ENCODE peak calls at places on chromosomes 13 and 19, in six cellular contexts. One of them, this sample, is unnamed.

GRCh38 chr13:28204043-28204442 is 65.7 kb downstream of the PAN3 start:
- DNase-seq in cardiac fibroblast: no peak
- DNase-seq in ascending aorta: no peak
- DNase-seq in tibial nerve: no peak
- DNase-seq in upper lobe of left lung: no peak
- DNase-seq in left ventricle myocardium inferior: no peak
- DNase-seq in this sample: no peak

GRCh38 chr19:54312436-54313362 is at the start of gene LILRA5:
- DNase-seq in cardiac fibroblast: no peak
- DNase-seq in ascending aorta: no peak
- DNase-seq in tibial nerve: peak
- DNase-seq in upper lobe of left lung: no peak
- DNase-seq in left ventricle myocardium inferior: peak
- DNase-seq in this sample: no peak

GRCh38 chr19:33557720-33558119 is 36.1 kb upstream of the PEPD start:
- DNase-seq in cardiac fibroblast: no peak
- DNase-seq in ascending aorta: no peak
- DNase-seq in tibial nerve: no peak
- DNase-seq in upper lobe of left lung: no peak
- DNase-seq in left ventricle myocardium inferior: no peak
- DNase-seq in this sample: no peak

GRCh38 chr19:38664503-38665211 is 17.2 kb downstream of the ACTN4 start:
- DNase-seq in cardiac fibroblast: no peak
- DNase-seq in ascending aorta: no peak
- DNase-seq in tibial nerve: no peak
- DNase-seq in upper lobe of left lung: no peak
- DNase-seq in left ventricle myocardium inferior: no peak
- DNase-seq in this sample: no peak

GRCh38 chr13:75318138-75318833 is 163.7 kb downstream of the TBC1D4 start:
- DNase-seq in cardiac fibroblast: no peak
- DNase-seq in ascending aorta: no peak
- DNase-seq in tibial nerve: no peak
- DNase-seq in upper lobe of left lung: no peak
- DNase-seq in left ventricle myocardium inferior: no peak
- DNase-seq in this sample: no peak

GRCh38 chr13:35724480-35724879 is 248.0 kb upstream of the MAB21L1 start:
- DNase-seq in cardiac fibroblast: peak
- DNase-seq in ascending aorta: no peak
- DNase-seq in tibial nerve: no peak
- DNase-seq in upper lobe of left lung: no peak
- DNase-seq in left ventricle myocardium inferior: no peak
- DNase-seq in this sample: no peak

GRCh38 chr13:24723206-24723605 is 40.8 kb upstream of the RNF17 start:
- DNase-seq in cardiac fibroblast: no peak
- DNase-seq in ascending aorta: peak
- DNase-seq in tibial nerve: no peak
- DNase-seq in upper lobe of left lung: peak
- DNase-seq in left ventricle myocardium inferior: no peak
- DNase-seq in this sample: no peak

GRCh38 chr19:46328079-46328478 is 18.8 kb upstream of the PPP5C start:
- DNase-seq in cardiac fibroblast: no peak
- DNase-seq in ascending aorta: no peak
- DNase-seq in tibial nerve: no peak
- DNase-seq in upper lobe of left lung: no peak
- DNase-seq in left ventricle myocardium inferior: no peak
- DNase-seq in this sample: no peak

GRCh38 chr19:8259142-8259921 is 48.8 kb downstream of the CD320 start:
- DNase-seq in cardiac fibroblast: no peak
- DNase-seq in ascending aorta: no peak
- DNase-seq in tibial nerve: no peak
- DNase-seq in upper lobe of left lung: no peak
- DNase-seq in left ventricle myocardium inferior: no peak
- DNase-seq in this sample: no peak

GRCh38 chr13:75217949-75218348 is 264.0 kb downstream of the TBC1D4 start:
- DNase-seq in cardiac fibroblast: peak
- DNase-seq in ascending aorta: no peak
- DNase-seq in tibial nerve: no peak
- DNase-seq in upper lobe of left lung: no peak
- DNase-seq in left ventricle myocardium inferior: no peak
- DNase-seq in this sample: no peak

GRCh38 chr19:2611483-2612464 is 90.7 kb downstream of the GNG7 start:
- DNase-seq in cardiac fibroblast: no peak
- DNase-seq in ascending aorta: no peak
- DNase-seq in tibial nerve: no peak
- DNase-seq in upper lobe of left lung: no peak
- DNase-seq in left ventricle myocardium inferior: peak
- DNase-seq in this sample: no peak
- TF ChIP-seq CTCF in cardiac fibroblast: no peak
- TF ChIP-seq CTCF in ascending aorta: no peak
- TF ChIP-seq CTCF in tibial nerve: no peak
- TF ChIP-seq CTCF in upper lobe of left lung: no peak
- TF ChIP-seq CTCF in left ventricle myocardium inferior: no peak
- TF ChIP-seq CTCF in this sample: no peak

GRCh38 chr19:2663920-2664571 is 38.4 kb downstream of the GNG7 start:
- DNase-seq in cardiac fibroblast: peak
- DNase-seq in ascending aorta: no peak
- DNase-seq in tibial nerve: no peak
- DNase-seq in upper lobe of left lung: no peak
- DNase-seq in left ventricle myocardium inferior: peak
- DNase-seq in this sample: no peak
- TF ChIP-seq CTCF in cardiac fibroblast: no peak
- TF ChIP-seq CTCF in ascending aorta: no peak
- TF ChIP-seq CTCF in tibial nerve: no peak
- TF ChIP-seq CTCF in upper lobe of left lung: no peak
- TF ChIP-seq CTCF in left ventricle myocardium inferior: peak
- TF ChIP-seq CTCF in this sample: no peak

GRCh38 chr19:55538132-55538531 is 1.2 kb upstream of the SBK2 start:
- DNase-seq in cardiac fibroblast: no peak
- DNase-seq in ascending aorta: no peak
- DNase-seq in tibial nerve: no peak
- DNase-seq in upper lobe of left lung: no peak
- DNase-seq in left ventricle myocardium inferior: no peak
- DNase-seq in this sample: no peak

GRCh38 chr19:55535579-55536350 is 1.2 kb downstream of the SBK2 start:
- DNase-seq in cardiac fibroblast: no peak
- DNase-seq in ascending aorta: no peak
- DNase-seq in tibial nerve: no peak
- DNase-seq in upper lobe of left lung: peak
- DNase-seq in left ventricle myocardium inferior: no peak
- DNase-seq in this sample: no peak

GRCh38 chr19:55537741-55538111 is 793 bp upstream of the SBK2 start:
- DNase-seq in cardiac fibroblast: no peak
- DNase-seq in ascending aorta: no peak
- DNase-seq in tibial nerve: no peak
- DNase-seq in upper lobe of left lung: no peak
- DNase-seq in left ventricle myocardium inferior: no peak
- DNase-seq in this sample: no peak

GRCh38 chr19:55536366-55536765 is 567 bp downstream of the SBK2 start:
- DNase-seq in cardiac fibroblast: no peak
- DNase-seq in ascending aorta: no peak
- DNase-seq in tibial nerve: no peak
- DNase-seq in upper lobe of left lung: no peak
- DNase-seq in left ventricle myocardium inferior: no peak
- DNase-seq in this sample: no peak

GRCh38 chr19:55536951-55537740 is at the start of gene SBK2:
- DNase-seq in cardiac fibroblast: no peak
- DNase-seq in ascending aorta: no peak
- DNase-seq in tibial nerve: no peak
- DNase-seq in upper lobe of left lung: peak
- DNase-seq in left ventricle myocardium inferior: no peak
- DNase-seq in this sample: no peak
- TF ChIP-seq CTCF in cardiac fibroblast: peak
- TF ChIP-seq CTCF in ascending aorta: no peak
- TF ChIP-seq CTCF in tibial nerve: no peak
- TF ChIP-seq CTCF in upper lobe of left lung: no peak
- TF ChIP-seq CTCF in left ventricle myocardium inferior: peak
- TF ChIP-seq CTCF in this sample: no peak

GRCh38 chr19:41354343-41354974 is 737 bp upstream of the TGFB1 start:
- DNase-seq in cardiac fibroblast: no peak
- DNase-seq in ascending aorta: no peak
- DNase-seq in tibial nerve: no peak
- DNase-seq in upper lobe of left lung: peak
- DNase-seq in left ventricle myocardium inferior: peak
- DNase-seq in this sample: no peak
- TF ChIP-seq CTCF in cardiac fibroblast: no peak
- TF ChIP-seq CTCF in ascending aorta: no peak
- TF ChIP-seq CTCF in tibial nerve: peak
- TF ChIP-seq CTCF in upper lobe of left lung: no peak
- TF ChIP-seq CTCF in left ventricle myocardium inferior: no peak
- TF ChIP-seq CTCF in this sample: no peak

GRCh38 chr19:35559781-35560180 is 3.7 kb downstream of the ATP4A start:
- DNase-seq in cardiac fibroblast: no peak
- DNase-seq in ascending aorta: no peak
- DNase-seq in tibial nerve: no peak
- DNase-seq in upper lobe of left lung: no peak
- DNase-seq in left ventricle myocardium inferior: no peak
- DNase-seq in this sample: no peak
- TF ChIP-seq CTCF in cardiac fibroblast: no peak
- TF ChIP-seq CTCF in ascending aorta: no peak
- TF ChIP-seq CTCF in tibial nerve: no peak
- TF ChIP-seq CTCF in upper lobe of left lung: no peak
- TF ChIP-seq CTCF in left ventricle myocardium inferior: no peak
- TF ChIP-seq CTCF in this sample: no peak

DNA sequence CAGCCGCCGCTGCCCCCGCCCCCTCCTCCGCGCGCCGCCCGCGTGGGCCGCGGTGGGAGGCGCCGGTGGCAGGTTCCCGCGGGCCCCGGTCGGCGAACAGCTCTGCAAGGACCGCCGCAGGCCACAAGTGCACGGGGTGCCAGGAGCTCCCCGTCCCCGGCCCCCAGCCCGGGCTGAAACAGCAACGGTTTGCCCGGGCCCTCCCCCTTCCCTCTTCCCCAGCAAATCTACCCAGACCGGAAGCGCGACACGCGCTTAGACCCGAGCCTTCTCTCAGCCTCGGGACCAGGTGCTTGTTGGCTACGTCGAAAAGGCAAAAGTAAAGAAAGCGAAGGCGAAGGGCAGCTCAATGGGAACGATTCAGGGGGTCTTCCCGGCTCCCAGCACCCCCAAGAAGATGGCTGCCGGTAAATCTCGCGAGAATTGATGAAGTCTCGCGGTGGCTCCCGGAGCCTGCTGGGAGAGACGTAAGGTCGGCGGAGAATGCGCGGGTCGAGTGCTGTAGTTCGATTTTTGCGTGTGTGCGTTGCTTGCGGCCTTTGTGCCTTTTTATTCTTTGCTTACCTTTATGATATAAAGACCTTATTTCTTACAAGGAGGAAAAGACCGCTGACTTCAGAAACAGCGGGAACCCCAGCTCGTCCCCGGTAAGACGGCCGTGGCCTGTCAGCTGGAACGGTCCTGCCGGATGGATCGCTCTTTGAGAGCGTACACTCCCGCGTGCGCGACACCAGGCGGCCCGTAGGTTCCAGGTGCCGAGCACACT is at the start of gene RBM26:
- DNase-seq in cardiac fibroblast: peak
- DNase-seq in ascending aorta: peak
- DNase-seq in tibial nerve: peak
- DNase-seq in upper lobe of left lung: peak
- DNase-seq in left ventricle myocardium inferior: peak
- DNase-seq in this sample: peak
- TF ChIP-seq CTCF in cardiac fibroblast: no peak
- TF ChIP-seq CTCF in ascending aorta: no peak
- TF ChIP-seq CTCF in tibial nerve: no peak
- TF ChIP-seq CTCF in upper lobe of left lung: peak
- TF ChIP-seq CTCF in left ventricle myocardium inferior: peak
- TF ChIP-seq CTCF in this sample: no peak

DNA sequence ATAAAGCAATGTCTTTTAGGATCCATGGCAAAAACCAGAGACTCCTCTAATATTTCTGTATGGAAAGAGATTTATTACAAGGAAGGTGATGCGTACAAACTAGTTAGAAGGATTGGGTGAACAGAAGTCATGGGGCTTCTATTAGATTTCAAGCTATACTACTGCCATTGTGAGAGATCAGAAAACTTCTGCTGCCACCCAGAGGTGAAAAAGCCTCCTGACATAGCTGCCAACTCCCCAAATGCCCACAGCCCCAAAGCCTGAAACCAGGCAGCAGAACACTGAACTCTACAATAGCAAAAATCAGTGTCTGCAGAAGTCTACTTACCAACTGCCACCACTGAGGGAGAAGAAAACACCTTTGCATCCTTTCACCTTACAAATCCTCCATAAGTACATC is 379.0 kb upstream of the MIR17HG start:
- DNase-seq in cardiac fibroblast: peak
- DNase-seq in ascending aorta: no peak
- DNase-seq in tibial nerve: no peak
- DNase-seq in upper lobe of left lung: no peak
- DNase-seq in left ventricle myocardium inferior: no peak
- DNase-seq in this sample: no peak
- TF ChIP-seq CTCF in cardiac fibroblast: no peak
- TF ChIP-seq CTCF in ascending aorta: no peak
- TF ChIP-seq CTCF in tibial nerve: no peak
- TF ChIP-seq CTCF in upper lobe of left lung: no peak
- TF ChIP-seq CTCF in left ventricle myocardium inferior: peak
- TF ChIP-seq CTCF in this sample: no peak

DNA sequence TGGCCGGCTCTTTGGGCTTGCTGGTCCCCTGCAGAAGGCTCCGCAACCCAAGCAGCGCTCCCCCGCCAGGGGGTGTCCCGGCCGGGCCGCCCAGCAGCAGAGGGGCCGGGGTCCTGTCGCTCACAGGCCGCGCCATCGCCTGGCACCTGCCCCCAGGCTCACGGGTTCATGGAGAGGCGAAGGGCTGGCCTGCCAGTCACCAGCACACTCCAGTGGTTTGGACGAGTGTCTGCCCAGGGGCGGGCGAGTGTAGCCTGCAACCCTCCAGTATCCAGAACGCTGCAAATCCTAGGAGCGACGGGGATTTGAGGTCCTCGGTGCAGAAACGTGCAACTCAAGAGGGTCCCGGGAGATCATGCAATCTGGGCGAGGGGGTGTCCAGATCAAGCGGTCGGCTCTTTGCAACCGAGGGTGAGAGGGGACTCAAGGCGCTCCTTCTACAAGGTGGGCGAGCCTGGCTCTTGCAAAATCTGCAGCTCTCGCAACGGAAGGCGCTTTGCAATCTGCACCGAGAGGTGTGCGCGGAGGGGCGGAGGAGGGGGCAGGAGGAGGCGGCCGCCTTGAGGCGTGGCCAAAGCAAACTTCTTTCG is at the start of gene DBP:
- DNase-seq in cardiac fibroblast: no peak
- DNase-seq in ascending aorta: peak
- DNase-seq in tibial nerve: no peak
- DNase-seq in upper lobe of left lung: peak
- DNase-seq in left ventricle myocardium inferior: peak
- DNase-seq in this sample: no peak
- TF ChIP-seq CTCF in cardiac fibroblast: peak
- TF ChIP-seq CTCF in ascending aorta: no peak
- TF ChIP-seq CTCF in tibial nerve: no peak
- TF ChIP-seq CTCF in upper lobe of left lung: peak
- TF ChIP-seq CTCF in left ventricle myocardium inferior: peak
- TF ChIP-seq CTCF in this sample: no peak

GRCh38 chr13:78193853-78194252 is 275.2 kb upstream of the EDNRB start:
- DNase-seq in cardiac fibroblast: no peak
- DNase-seq in ascending aorta: no peak
- DNase-seq in tibial nerve: no peak
- DNase-seq in upper lobe of left lung: no peak
- DNase-seq in left ventricle myocardium inferior: no peak
- DNase-seq in this sample: no peak
- TF ChIP-seq CTCF in cardiac fibroblast: no peak
- TF ChIP-seq CTCF in ascending aorta: no peak
- TF ChIP-seq CTCF in tibial nerve: no peak
- TF ChIP-seq CTCF in upper lobe of left lung: no peak
- TF ChIP-seq CTCF in left ventricle myocardium inferior: no peak
- TF ChIP-seq CTCF in this sample: no peak

GRCh38 chr13:49830721-49831120 is 38.2 kb upstream of the KPNA3 start:
- DNase-seq in cardiac fibroblast: no peak
- DNase-seq in ascending aorta: no peak
- DNase-seq in tibial nerve: no peak
- DNase-seq in upper lobe of left lung: no peak
- DNase-seq in left ventricle myocardium inferior: no peak
- DNase-seq in this sample: no peak
- TF ChIP-seq CTCF in cardiac fibroblast: no peak
- TF ChIP-seq CTCF in ascending aorta: no peak
- TF ChIP-seq CTCF in tibial nerve: no peak
- TF ChIP-seq CTCF in upper lobe of left lung: no peak
- TF ChIP-seq CTCF in left ventricle myocardium inferior: no peak
- TF ChIP-seq CTCF in this sample: no peak

This sample was measured in omental fat pad.